ENCODE peak calls at places on chromosomes 2 and 18, in five cellular contexts. One of them, this sample, is unnamed.

GRCh38 chr18:46281185-46282176 is 177.3 kb downstream of the HAUS1 start:
- DNase-seq in mucosa of gallbladder: peak
- DNase-seq in fibroblast of mammary gland: peak
- DNase-seq in memory B cell: peak
- DNase-seq in LoVo: peak
- DNase-seq in this sample: peak

GRCh38 chr2:227623225-227623624 is 5.9 kb downstream of the SCYGR4 start:
- DNase-seq in memory B cell: no peak
- DNase-seq in fibroblast of mammary gland: peak
- DNase-seq in mucosa of gallbladder: no peak
- DNase-seq in LoVo: peak
- DNase-seq in this sample: peak

GRCh38 chr18:3452750-3453539 is 3.0 kb downstream of the TGIF1 start:
- DNase-seq in fibroblast of mammary gland: peak
- DNase-seq in memory B cell: no peak
- DNase-seq in mucosa of gallbladder: no peak
- DNase-seq in LoVo: no peak
- DNase-seq in this sample: peak

GRCh38 chr2:19104503-19104902 is 253.9 kb downstream of the OSR1 start:
- DNase-seq in mucosa of gallbladder: no peak
- DNase-seq in LoVo: peak
- DNase-seq in fibroblast of mammary gland: no peak
- DNase-seq in memory B cell: no peak
- DNase-seq in this sample: no peak

GRCh38 chr2:236583621-236584203 is 14.1 kb downstream of the ACKR3 start:
- DNase-seq in memory B cell: no peak
- DNase-seq in mucosa of gallbladder: no peak
- DNase-seq in LoVo: no peak
- DNase-seq in fibroblast of mammary gland: no peak
- DNase-seq in this sample: no peak

GRCh38 chr2:20590704-20591515 is 60.0 kb downstream of the HS1BP3 start:
- DNase-seq in memory B cell: no peak
- DNase-seq in mucosa of gallbladder: peak
- DNase-seq in LoVo: no peak
- DNase-seq in fibroblast of mammary gland: no peak
- DNase-seq in this sample: no peak

GRCh38 chr2:138329167-138329566 is 172.4 kb upstream of the SPOPL start:
- DNase-seq in LoVo: no peak
- DNase-seq in fibroblast of mammary gland: no peak
- DNase-seq in memory B cell: no peak
- DNase-seq in mucosa of gallbladder: no peak
- DNase-seq in this sample: no peak

GRCh38 chr2:85607268-85608215 is 4.3 kb downstream of the C2orf68 start:
- DNase-seq in memory B cell: no peak
- DNase-seq in fibroblast of mammary gland: no peak
- DNase-seq in mucosa of gallbladder: no peak
- DNase-seq in LoVo: no peak
- DNase-seq in this sample: peak

GRCh38 chr18:8654482-8655451 is 45.5 kb downstream of the RAB12 start:
- DNase-seq in LoVo: peak
- DNase-seq in memory B cell: peak
- DNase-seq in mucosa of gallbladder: no peak
- DNase-seq in fibroblast of mammary gland: peak
- DNase-seq in this sample: peak

GRCh38 chr18:48580782-48581181 is 42.0 kb downstream of the CTIF start:
- DNase-seq in memory B cell: no peak
- DNase-seq in LoVo: no peak
- DNase-seq in fibroblast of mammary gland: no peak
- DNase-seq in mucosa of gallbladder: peak
- DNase-seq in this sample: no peak

GRCh38 chr2:103138123-103138886 is 376.5 kb downstream of the TMEM182 start:
- DNase-seq in memory B cell: no peak
- DNase-seq in fibroblast of mammary gland: no peak
- DNase-seq in LoVo: no peak
- DNase-seq in mucosa of gallbladder: no peak
- DNase-seq in this sample: no peak

GRCh38 chr2:191950132-191950885 is 103.4 kb upstream of the CAVIN2 start:
- DNase-seq in mucosa of gallbladder: no peak
- DNase-seq in memory B cell: no peak
- DNase-seq in fibroblast of mammary gland: peak
- DNase-seq in LoVo: peak
- DNase-seq in this sample: peak

GRCh38 chr18:12606592-12607315 is 51.2 kb downstream of the SPIRE1 start:
- DNase-seq in LoVo: peak
- DNase-seq in mucosa of gallbladder: no peak
- DNase-seq in memory B cell: no peak
- DNase-seq in fibroblast of mammary gland: peak
- DNase-seq in this sample: peak

GRCh38 chr2:160299540-160299939 is 99.5 kb upstream of the ITGB6 start:
- DNase-seq in fibroblast of mammary gland: peak
- DNase-seq in mucosa of gallbladder: no peak
- DNase-seq in memory B cell: no peak
- DNase-seq in LoVo: no peak
- DNase-seq in this sample: no peak

GRCh38 chr2:46500801-46501200 is 21.4 kb downstream of the TMEM247 start:
- DNase-seq in fibroblast of mammary gland: no peak
- DNase-seq in mucosa of gallbladder: no peak
- DNase-seq in LoVo: no peak
- DNase-seq in memory B cell: no peak
- DNase-seq in this sample: no peak

GRCh38 chr2:20496069-20496468 is 49.2 kb downstream of the RHOB start:
- DNase-seq in LoVo: peak
- DNase-seq in fibroblast of mammary gland: peak
- DNase-seq in memory B cell: no peak
- DNase-seq in mucosa of gallbladder: no peak
- DNase-seq in this sample: no peak

GRCh38 chr2:43142921-43143438 is 83.4 kb downstream of the ZFP36L2 start:
- DNase-seq in mucosa of gallbladder: no peak
- DNase-seq in LoVo: no peak
- DNase-seq in fibroblast of mammary gland: peak
- DNase-seq in memory B cell: no peak
- DNase-seq in this sample: peak

GRCh38 chr2:213429516-213429915 is 145.3 kb downstream of the SPAG16 start:
- DNase-seq in mucosa of gallbladder: no peak
- DNase-seq in memory B cell: no peak
- DNase-seq in fibroblast of mammary gland: no peak
- DNase-seq in LoVo: no peak
- DNase-seq in this sample: peak

GRCh38 chr2:219199470-219200211 is 6.9 kb upstream of the ZFAND2B start:
- DNase-seq in LoVo: no peak
- DNase-seq in mucosa of gallbladder: no peak
- DNase-seq in memory B cell: no peak
- DNase-seq in fibroblast of mammary gland: no peak
- DNase-seq in this sample: no peak

GRCh38 chr18:48909721-48910120 is 41.0 kb downstream of the SMAD7 start:
- DNase-seq in memory B cell: no peak
- DNase-seq in mucosa of gallbladder: no peak
- DNase-seq in fibroblast of mammary gland: no peak
- DNase-seq in LoVo: no peak
- DNase-seq in this sample: no peak

GRCh38 chr2:190837991-190838390 is 42.6 kb upstream of the GLS start:
- DNase-seq in memory B cell: no peak
- DNase-seq in fibroblast of mammary gland: no peak
- DNase-seq in LoVo: no peak
- DNase-seq in mucosa of gallbladder: no peak
- DNase-seq in this sample: peak

GRCh38 chr2:225932741-225933413 is 533.4 kb downstream of the NYAP2 start:
- DNase-seq in mucosa of gallbladder: no peak
- DNase-seq in memory B cell: no peak
- DNase-seq in fibroblast of mammary gland: no peak
- DNase-seq in LoVo: no peak
- DNase-seq in this sample: no peak

GRCh38 chr2:227707390-227707789 is 10.4 kb downstream of the SLC19A3 start:
- DNase-seq in LoVo: no peak
- DNase-seq in mucosa of gallbladder: no peak
- DNase-seq in memory B cell: no peak
- DNase-seq in fibroblast of mammary gland: no peak
- DNase-seq in this sample: no peak

GRCh38 chr2:211877061-211877460 is 661.5 kb downstream of the ERBB4 start:
- DNase-seq in LoVo: no peak
- DNase-seq in mucosa of gallbladder: no peak
- DNase-seq in memory B cell: no peak
- DNase-seq in fibroblast of mammary gland: peak
- DNase-seq in this sample: peak

GRCh38 chr2:240227538-240228428 is 87.3 kb upstream of the OTOS start:
- DNase-seq in memory B cell: no peak
- DNase-seq in LoVo: no peak
- DNase-seq in fibroblast of mammary gland: no peak
- DNase-seq in mucosa of gallbladder: no peak
- DNase-seq in this sample: no peak

GRCh38 chr18:46891742-46892214 is 25.5 kb downstream of the PIAS2 start:
- DNase-seq in memory B cell: no peak
- DNase-seq in LoVo: no peak
- DNase-seq in mucosa of gallbladder: no peak
- DNase-seq in fibroblast of mammary gland: no peak
- DNase-seq in this sample: no peak

GRCh38 chr2:240399419-240400318 is 35.8 kb upstream of the GPC1 start:
- DNase-seq in LoVo: no peak
- DNase-seq in fibroblast of mammary gland: no peak
- DNase-seq in memory B cell: no peak
- DNase-seq in mucosa of gallbladder: no peak
- DNase-seq in this sample: no peak

GRCh38 chr18:35507192-35507591 is 9.4 kb upstream of the INO80C start:
- DNase-seq in mucosa of gallbladder: no peak
- DNase-seq in fibroblast of mammary gland: no peak
- DNase-seq in LoVo: no peak
- DNase-seq in memory B cell: no peak
- DNase-seq in this sample: no peak

GRCh38 chr2:133497261-133497893 is 70.9 kb downstream of the NCKAP5 start:
- DNase-seq in fibroblast of mammary gland: no peak
- DNase-seq in memory B cell: no peak
- DNase-seq in LoVo: no peak
- DNase-seq in mucosa of gallbladder: no peak
- DNase-seq in this sample: no peak

GRCh38 chr2:6986251-6986893 is 69.2 kb downstream of the RNF144A start:
- DNase-seq in memory B cell: no peak
- DNase-seq in fibroblast of mammary gland: peak
- DNase-seq in LoVo: no peak
- DNase-seq in mucosa of gallbladder: no peak
- DNase-seq in this sample: peak

GRCh38 chr2:84838434-84839145 is 42.3 kb downstream of the TRABD2A start:
- DNase-seq in fibroblast of mammary gland: peak
- DNase-seq in memory B cell: no peak
- DNase-seq in LoVo: no peak
- DNase-seq in mucosa of gallbladder: no peak
- DNase-seq in this sample: peak

GRCh38 chr2:15636972-15637785 is 45.5 kb downstream of the DDX1 start:
- DNase-seq in memory B cell: peak
- DNase-seq in fibroblast of mammary gland: peak
- DNase-seq in mucosa of gallbladder: peak
- DNase-seq in LoVo: peak
- DNase-seq in this sample: peak

GRCh38 chr2:231200805-231201474 is 2.5 kb downstream of the ARMC9 start:
- DNase-seq in fibroblast of mammary gland: peak
- DNase-seq in mucosa of gallbladder: no peak
- DNase-seq in LoVo: no peak
- DNase-seq in memory B cell: no peak
- DNase-seq in this sample: peak

GRCh38 chr2:143564419-143564818 is 435.2 kb downstream of the ARHGAP15 start:
- DNase-seq in fibroblast of mammary gland: no peak
- DNase-seq in memory B cell: peak
- DNase-seq in LoVo: no peak
- DNase-seq in mucosa of gallbladder: no peak
- DNase-seq in this sample: no peak

GRCh38 chr2:99477054-99477453 is 12.8 kb downstream of the REV1 start:
- DNase-seq in LoVo: no peak
- DNase-seq in fibroblast of mammary gland: no peak
- DNase-seq in memory B cell: no peak
- DNase-seq in mucosa of gallbladder: no peak
- DNase-seq in this sample: no peak

GRCh38 chr18:78893396-78894305 is 86.0 kb upstream of the SALL3 start:
- DNase-seq in fibroblast of mammary gland: no peak
- DNase-seq in mucosa of gallbladder: no peak
- DNase-seq in memory B cell: no peak
- DNase-seq in LoVo: no peak
- DNase-seq in this sample: no peak

GRCh38 chr2:10057231-10058107 is 14.1 kb downstream of the KLF11 start:
- DNase-seq in mucosa of gallbladder: peak
- DNase-seq in memory B cell: no peak
- DNase-seq in LoVo: no peak
- DNase-seq in fibroblast of mammary gland: peak
- DNase-seq in this sample: peak

This sample was measured in amniotic epithelial cell.